ENCODE peak calls at places on chromosomes 12 and 14, in four cellular contexts. W is HL-60, A is K562, M is GM12878. L is an unnamed sample.

GRCh38 chr12:2354151-2354991 is 301.6 kb downstream of the CACNA1C start:
- DNase-seq in W (no peak), A (no peak), M (no peak), L (no peak)

GRCh38 chr12:132488127-132489077 is 1.5 kb upstream of the FBRSL1 start:
- DNase-seq in W (peak), A (no peak), M (no peak), L (no peak)

GRCh38 chr12:9750276-9751203 is 10.2 kb downstream of the CD69 start:
- DNase-seq in W (peak), A (peak), M (no peak), L (no peak)

GRCh38 chr14:99602054-99602787 is 1.8 kb downstream of the CCDC85C start:
- DNase-seq in W (no peak), A (no peak), M (no peak), L (no peak)

GRCh38 chr12:116426391-116427136 is 132.6 kb upstream of the MAP1LC3B2 start:
- DNase-seq in W (no peak), A (peak), M (no peak), L (no peak)

GRCh38 chr12:93415723-93416464 is 25.9 kb downstream of the UBE2N start:
- DNase-seq in W (no peak), A (no peak), M (no peak), L (no peak)

GRCh38 chr14:76313303-76313702 is 62.6 kb upstream of the ESRRB start:
- DNase-seq in W (no peak), A (no peak), M (no peak), L (no peak)

GRCh38 chr12:110371408-110372055 is 32.0 kb downstream of the ANAPC7 start:
- DNase-seq in W (no peak), A (no peak), M (peak), L (peak)

GRCh38 chr12:47808574-47809380 is 10.9 kb downstream of the HDAC7 start:
- DNase-seq in W (no peak), A (peak), M (no peak), L (no peak)

GRCh38 chr14:68576496-68577244 is 216.2 kb downstream of the ZFP36L1 start:
- DNase-seq in W (no peak), A (peak), M (no peak), L (no peak)

GRCh38 chr14:35365130-35366047 is 39.2 kb downstream of the NFKBIA start:
- DNase-seq in W (no peak), A (no peak), M (no peak), L (no peak)

GRCh38 chr12:121165316-121165715 is 32.6 kb downstream of the P2RX7 start:
- DNase-seq in W (no peak), A (no peak), M (no peak), L (no peak)

GRCh38 chr12:100554608-100555077 is 18.8 kb upstream of the GAS2L3 start:
- DNase-seq in W (peak), A (peak), M (no peak), L (no peak)

GRCh38 chr12:97977870-97978269 is 515.3 kb downstream of the RMST start:
- DNase-seq in W (no peak), A (no peak), M (no peak), L (no peak)

GRCh38 chr12:75587340-75588106 is 76.1 kb upstream of the KRR1 start:
- DNase-seq in W (no peak), A (no peak), M (no peak), L (no peak)

GRCh38 chr12:31274520-31275300 is 51.2 kb downstream of the SINHCAF start:
- DNase-seq in W (no peak), A (no peak), M (no peak), L (no peak)

GRCh38 chr12:93882763-93883162 is 205.6 kb downstream of the CRADD start:
- DNase-seq in W (no peak), A (no peak), M (no peak), L (no peak)

GRCh38 chr14:97036096-97036852 is 239.1 kb downstream of the VRK1 start:
- DNase-seq in W (no peak), A (no peak), M (no peak), L (no peak)

GRCh38 chr12:102638777-102639176 is 158.4 kb upstream of the IGF1 start:
- DNase-seq in W (no peak), A (no peak), M (no peak), L (no peak)

GRCh38 chr12:109663766-109664165 is 49.9 kb upstream of the FAM222A start:
- DNase-seq in W (no peak), A (no peak), M (no peak), L (no peak)

GRCh38 chr12:21894792-21895392 is 46.3 kb downstream of the ABCC9 start:
- DNase-seq in W (no peak), A (no peak), M (no peak), L (no peak)

GRCh38 chr12:78035913-78036658 is 205.4 kb downstream of the NAV3 start:
- DNase-seq in W (no peak), A (no peak), M (no peak), L (no peak)

GRCh38 chr12:100612557-100612956 is 39.1 kb downstream of the GAS2L3 start:
- DNase-seq in W (no peak), A (no peak), M (no peak), L (no peak)

GRCh38 chr12:56216461-56216860 is 5.3 kb downstream of the RNF41 start:
- DNase-seq in W (no peak), A (no peak), M (no peak), L (no peak)

GRCh38 chr12:131353826-131354225 is 357.1 kb upstream of the SFSWAP start:
- DNase-seq in W (no peak), A (no peak), M (no peak), L (no peak)

GRCh38 chr12:25872137-25872536 is 86.3 kb upstream of the RASSF8 start:
- DNase-seq in W (no peak), A (no peak), M (no peak), L (no peak)

GRCh38 chr12:57341275-57341990 is 89.4 kb downstream of the R3HDM2 start:
- DNase-seq in W (no peak), A (no peak), M (no peak), L (no peak)

GRCh38 chr12:57343703-57344378 is 87.0 kb downstream of the R3HDM2 start:
- DNase-seq in W (no peak), A (no peak), M (no peak), L (no peak)

GRCh38 chr12:57340104-57340503 is 89.1 kb upstream of the STAC3 start:
- DNase-seq in W (peak), A (peak), M (no peak), L (no peak)

GRCh38 chr12:57347284-57347683 is 83.6 kb downstream of the R3HDM2 start:
- DNase-seq in W (no peak), A (no peak), M (no peak), L (no peak)

GRCh38 chr12:57342207-57342691 is 88.6 kb downstream of the R3HDM2 start:
- DNase-seq in W (no peak), A (no peak), M (no peak), L (no peak)
- TF ChIP-seq SPI1 in W (no peak), A (no peak), M (no peak), L (no peak)

DNA sequence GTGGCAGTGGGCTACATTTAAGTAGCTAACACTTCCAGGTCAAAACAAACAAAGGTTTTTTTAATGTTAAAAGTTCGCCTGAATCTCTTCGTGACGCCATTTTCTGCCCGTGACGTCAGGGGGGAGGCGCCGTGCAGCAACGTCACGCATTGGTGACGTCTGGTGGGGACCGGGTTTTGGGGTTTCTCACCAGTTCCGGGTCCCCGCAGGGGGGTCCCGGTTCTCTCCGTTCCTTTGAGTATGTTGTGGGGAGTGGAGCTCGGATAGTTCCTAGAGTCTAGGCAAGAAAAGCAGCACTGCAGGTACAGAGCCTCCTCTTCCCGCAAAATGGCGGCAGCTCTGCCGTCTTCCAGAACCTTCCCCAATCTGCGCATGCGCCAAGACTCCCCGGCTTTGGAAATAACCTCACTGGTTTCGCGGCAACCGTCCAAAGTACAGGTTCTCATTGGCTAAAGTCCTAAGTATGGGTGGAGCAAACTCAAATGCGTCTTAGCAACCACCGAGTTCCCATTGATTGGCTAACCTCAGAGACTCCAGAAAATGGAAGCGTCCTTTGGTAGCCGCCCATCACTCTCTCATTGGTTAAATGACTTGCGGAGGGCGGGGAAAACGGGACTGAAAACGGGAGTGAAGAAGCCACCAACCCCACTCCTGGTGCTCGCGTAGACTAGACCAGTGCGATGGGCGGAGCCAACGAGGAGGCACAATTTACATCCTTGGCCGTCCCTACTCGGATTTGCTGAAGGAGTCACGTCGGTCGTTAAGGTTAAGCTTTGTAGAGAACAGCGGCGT is at the start of gene RBM23:
- DNase-seq in W (peak), A (peak), M (peak), L (peak)
- TF ChIP-seq POLR2AphosphoS5 in W (peak), A (peak), M (peak), L (peak)

DNA sequence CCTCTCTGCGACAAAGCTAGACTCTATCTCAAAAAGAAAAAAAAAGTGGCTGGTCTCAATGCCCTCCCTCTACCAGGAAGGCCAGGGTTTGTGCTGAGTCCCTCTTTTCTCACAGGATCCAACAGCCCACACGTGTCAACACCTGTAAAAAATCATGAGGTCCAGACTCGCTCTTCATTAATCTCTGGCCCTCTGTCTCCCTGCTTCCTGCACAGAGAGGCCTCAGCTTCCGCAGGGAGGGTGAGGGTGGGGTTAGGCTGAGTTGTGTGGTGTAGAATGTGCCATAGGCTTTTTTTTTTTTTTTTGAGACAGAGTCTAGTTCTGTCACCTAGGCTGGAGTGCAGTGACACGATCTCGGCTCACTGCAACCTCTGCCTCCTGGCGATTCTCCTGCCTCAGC is 6.1 kb downstream of the CFAP73 start:
- DNase-seq in W (no peak), A (no peak), M (no peak), L (no peak)
- TF ChIP-seq SPI1 in W (no peak), A (no peak), M (no peak), L (no peak)

GRCh38 chr14:74357585-74357984 is 9.3 kb downstream of the VRTN start:
- DNase-seq in W (no peak), A (no peak), M (no peak), L (no peak)

GRCh38 chr14:74358176-74358829 is 10.0 kb downstream of the VRTN start:
- DNase-seq in W (no peak), A (no peak), M (no peak), L (no peak)

GRCh38 chr14:74364271-74364880 is 16.1 kb downstream of the VRTN start:
- DNase-seq in W (no peak), A (no peak), M (no peak), L (no peak)

GRCh38 chr14:74360163-74360562 is 11.9 kb downstream of the VRTN start:
- DNase-seq in W (no peak), A (no peak), M (no peak), L (no peak)

DNA sequence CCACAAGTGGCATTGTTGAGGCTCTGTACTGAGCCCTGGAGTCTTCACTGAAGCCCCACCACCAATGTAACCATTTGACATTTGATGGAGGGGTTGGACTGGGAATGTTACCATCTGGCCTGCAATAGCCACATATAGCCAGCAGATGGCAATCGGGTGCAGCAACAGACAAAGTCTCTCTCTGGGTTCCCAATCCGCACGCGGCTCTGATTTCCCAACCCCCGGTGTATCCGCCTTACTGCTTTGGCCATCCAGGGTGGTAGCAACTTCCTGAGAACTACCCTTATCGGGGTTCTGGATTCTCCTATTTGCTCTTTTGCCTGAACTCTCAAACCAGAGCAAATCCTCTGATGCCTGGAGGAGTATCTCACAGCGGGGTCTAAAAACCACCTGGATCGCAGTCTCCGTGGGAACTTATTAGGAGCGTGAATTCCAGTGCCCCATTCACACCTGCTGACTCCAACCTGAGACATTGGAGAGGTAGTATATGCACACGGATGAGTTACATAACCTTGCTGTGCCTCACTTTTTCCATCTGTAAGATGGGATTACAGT is 14.2 kb downstream of the VRTN start:
- DNase-seq in W (peak), A (peak), M (peak), L (peak)
- TF ChIP-seq POLR2AphosphoS5 in W (no peak), A (no peak), M (no peak), L (no peak)

GRCh38 chr12:38776657-38777056 is 128.7 kb downstream of the CPNE8 start:
- DNase-seq in W (no peak), A (no peak), M (no peak), L (no peak)
- TF ChIP-seq SPI1 in W (no peak), A (no peak), M (no peak), L (no peak)

GRCh38 chr14:51701956-51702355 is 50.2 kb downstream of the FRMD6 start:
- DNase-seq in W (no peak), A (no peak), M (no peak), L (no peak)

GRCh38 chr14:51703787-51704186 is 52.1 kb downstream of the FRMD6 start:
- DNase-seq in W (no peak), A (no peak), M (no peak), L (no peak)

GRCh38 chr14:51704465-51705050 is 52.8 kb downstream of the FRMD6 start:
- DNase-seq in W (no peak), A (no peak), M (no peak), L (no peak)
- TF ChIP-seq POLR2AphosphoS5 in W (no peak), A (no peak), M (no peak), L (no peak)

GRCh38 chr14:105891631-105892452 is 365.5 kb downstream of the TMEM121 start:
- DNase-seq in W (no peak), A (peak), M (no peak), L (no peak)
- TF ChIP-seq SPI1 in W (no peak), A (no peak), M (no peak), L (no peak)

L was measured in GM12891.